ENCODE peak calls at places on chromosomes 11 and 22, in six cellular contexts. C is mesendoderm, V is lower lobe of right lung, Z is body of pancreas, G is left ventricle myocardium inferior, B is brain microvascular endothelial cell. S is an unnamed sample.

GRCh38 chr11:19779740-19780139 is 67.1 kb downstream of the NAV2 start:
- DNase-seq in G (no peak), B (no peak), V (no peak), C (no peak), Z (no peak), S (no peak)

GRCh38 chr22:48949375-48950149 is 878.1 kb downstream of the BRD1 start:
- DNase-seq in B (no peak), G (no peak), V (no peak), C (no peak), Z (no peak), S (peak; percentile 16)

GRCh38 chr11:125069796-125070195 is 6.7 kb downstream of the SLC37A2 start:
- DNase-seq in Z (no peak), G (no peak), V (no peak), B (no peak), C (no peak), S (no peak)

GRCh38 chr11:75562048-75562835 is at the start of gene SERPINH1:
- DNase-seq in C (peak; percentile 96), V (peak; percentile 91), G (peak; percentile 89), B (peak; percentile 84), Z (peak; percentile 84), S (peak; percentile 90)

GRCh38 chr11:128575174-128575955 is 12.0 kb downstream of the ETS1 start:
- DNase-seq in V (no peak), C (no peak), G (no peak), B (no peak), Z (no peak), S (no peak)

GRCh38 chr22:43860126-43860525 is 2.2 kb downstream of the SULT4A1 start:
- DNase-seq in C (no peak), Z (no peak), V (no peak), G (no peak), B (no peak), S (no peak)

GRCh38 chr11:77776455-77776854 is 44.1 kb downstream of the RSF1 start:
- DNase-seq in G (no peak), C (no peak), B (no peak), Z (no peak), V (no peak), S (no peak)

GRCh38 chr11:21556936-21557335 is 635.9 kb upstream of the ANO5 start:
- DNase-seq in C (no peak), V (no peak), B (no peak), Z (no peak), G (no peak), S (no peak)

GRCh38 chr11:69915151-69915500 is 95.9 kb upstream of the FGF3 start:
- DNase-seq in B (peak; percentile 60), V (no peak), Z (no peak), C (no peak), G (no peak), S (no peak)

GRCh38 chr11:37830532-37830931 is 1232.5 kb upstream of the RAG2 start:
- DNase-seq in G (no peak), B (no peak), V (no peak), C (no peak), Z (no peak), S (no peak)

GRCh38 chr11:12249590-12250260 is 127.6 kb upstream of the PARVA start:
- DNase-seq in G (no peak), V (no peak), Z (peak; percentile 92), B (no peak), C (no peak), S (no peak)

GRCh38 chr11:27392715-27393114 is 29.7 kb upstream of the CCDC34 start:
- DNase-seq in V (no peak), Z (no peak), G (no peak), C (peak; percentile 74), B (peak; percentile 80), S (no peak)

GRCh38 chr11:10289765-10290420 is 4.1 kb downstream of the SBF2 start:
- DNase-seq in B (no peak), C (no peak), Z (no peak), G (no peak), V (no peak), S (peak; percentile 36)

DNA sequence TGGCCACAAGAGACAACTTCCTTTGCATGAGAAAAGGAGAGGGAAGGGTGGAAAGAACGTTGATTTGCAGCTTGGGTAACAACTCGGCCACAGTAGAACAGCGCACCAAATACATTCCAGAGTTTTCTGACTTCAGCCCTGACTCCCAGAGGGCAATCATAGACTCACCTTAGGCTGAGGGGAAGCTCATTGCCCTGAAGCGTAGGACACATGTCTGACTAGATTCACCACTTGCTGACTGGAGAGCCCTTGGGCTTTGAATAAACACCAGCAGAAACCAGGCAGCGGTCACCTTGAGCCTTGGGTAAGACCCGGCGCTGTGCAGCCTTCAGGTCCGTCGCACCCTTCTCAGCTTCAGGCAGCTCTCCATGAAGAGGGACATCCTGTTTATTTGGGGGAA is 151.8 kb upstream of the GRIA4 start:
- DNase-seq in G (no peak), B (no peak), C (no peak), V (no peak), Z (no peak), S (no peak)
- H3K4me3 ChIP-seq in G (no peak overlapping the region), B (no peak overlapping the region), C (no peak overlapping the region), V (no peak overlapping the region), Z (no peak overlapping the region), S (no peak overlapping the region)

GRCh38 chr11:120909676-120910215 is 114.2 kb upstream of the TBCEL start:
- DNase-seq in B (no peak), V (no peak), C (no peak), Z (no peak), G (no peak), S (no peak)
- H3K27me3 ChIP-seq in B (no peaks in the 10 kb centered on the region), V (no peaks in the 10 kb centered on the region), C (no peaks in the 10 kb centered on the region), Z (no peaks in the 10 kb centered on the region), G (peaks cover 19% of the 10 kb centered on the region), S (no peaks in the 10 kb centered on the region)

GRCh38 chr22:36860438-36860820 is 377 bp upstream of the NCF4 start:
- DNase-seq in Z (no peak), G (no peak), C (no peak), B (no peak), V (no peak), S (no peak)
- H3K4me3 ChIP-seq in Z (no peak overlapping the region), G (no peak overlapping the region), C (no peak overlapping the region), B (no peak overlapping the region), V (no peak overlapping the region), S (no peak overlapping the region)

GRCh38 chr11:76614471-76615183 is 55.9 kb downstream of the LRRC32 start:
- DNase-seq in C (peak; percentile 33), Z (no peak), G (peak; percentile 56), V (no peak), B (no peak), S (no peak)
- H3K27me3 ChIP-seq in C (no peaks in the 10 kb centered on the region), Z (no peaks in the 10 kb centered on the region), G (no peaks in the 10 kb centered on the region), V (no peaks in the 10 kb centered on the region), B (no peaks in the 10 kb centered on the region), S (no peaks in the 10 kb centered on the region)

GRCh38 chr11:67276821-67277230 is 10.6 kb downstream of the GRK2 start:
- DNase-seq in Z (no peak), C (peak; percentile 61), V (peak; percentile 73), B (no peak), G (no peak), S (peak; percentile 83)
- H3K4me3 ChIP-seq in Z (no peak overlapping the region), C (no peak overlapping the region), V (peak overlapping the region; percentile 45), B (no peak overlapping the region), G (peak overlapping the region; percentile 61), S (no peak overlapping the region)

DNA sequence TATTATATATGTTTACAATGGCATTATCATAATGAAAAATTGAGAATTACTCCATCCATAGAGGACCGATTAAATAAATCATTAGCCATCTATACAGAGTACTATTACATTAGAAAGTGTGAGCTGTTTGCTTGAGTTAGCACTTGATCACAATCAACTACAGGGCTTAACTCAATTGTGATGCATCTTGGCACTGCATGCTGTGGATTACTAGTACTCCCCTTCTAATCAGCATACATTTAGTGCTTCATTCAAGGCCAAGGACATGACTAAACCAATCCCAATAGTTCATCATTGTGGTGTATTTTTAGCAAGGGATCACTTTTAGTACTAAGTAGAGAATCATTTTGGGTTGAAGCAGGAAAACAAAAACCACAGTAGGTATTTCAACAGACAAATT is 23.5 kb upstream of the ARHGAP42 start:
- DNase-seq in V (no peak), Z (no peak), G (no peak), C (peak; percentile 68), B (no peak), S (no peak)
- H3K27me3 ChIP-seq in V (no peaks in the 10 kb centered on the region), Z (no peaks in the 10 kb centered on the region), G (no peaks in the 10 kb centered on the region), C (no peaks in the 10 kb centered on the region), B (no peaks in the 10 kb centered on the region), S (no peaks in the 10 kb centered on the region)

GRCh38 chr22:46287873-46288751 is 8.6 kb upstream of the GTSE1 start:
- DNase-seq in G (peak; percentile 51), C (no peak), Z (no peak), B (no peak), V (peak; percentile 68), S (peak; percentile 44)
- H3K4me3 ChIP-seq in G (peak overlapping the region; percentile 46), C (no peak overlapping the region), Z (no peak overlapping the region), B (no peak overlapping the region), V (peak overlapping the region; percentile 37), S (no peak overlapping the region)